ENCODE peak calls at places on chromosomes 5 and 9, in seven cellular contexts. N is effector memory CD8-positive, alpha-beta T cell; X is skeletal muscle cell; I is PC-9; J is iPS-NIHi11; L is left kidney; B is hippocampal formation. Q is an unnamed sample.

GRCh38 chr9:121598167-121599000 is 53.0 kb upstream of the DAB2IP start:
- DNase-seq in N (no peak), X (peak; percentile 34), I (peak; percentile 96), J (peak; percentile 93), L (peak; percentile 97), B (no peak), Q (peak; percentile 23)

GRCh38 chr5:68482199-68482598 is 266.6 kb downstream of the PIK3R1 start:
- DNase-seq in N (no peak), X (no peak), I (no peak), J (no peak), L (no peak), B (no peak), Q (no peak)

GRCh38 chr5:26553079-26553478 is 485.3 kb downstream of the CDH9 start:
- DNase-seq in N (no peak), X (no peak), I (peak; percentile 52), J (peak; percentile 14), L (no peak), B (no peak), Q (no peak)

GRCh38 chr5:178123987-178124925 is 6.6 kb upstream of the RMND5B start:
- DNase-seq in N (no peak), X (no peak), I (peak; percentile 99), J (no peak), L (peak; percentile 51), B (no peak), Q (peak; percentile 41)

GRCh38 chr5:180119031-180119885 is 47.7 kb upstream of the RNF130 start:
- DNase-seq in N (no peak), X (no peak), I (no peak), J (no peak), L (no peak), B (no peak), Q (no peak)

GRCh38 chr5:13403351-13403750 is 541.1 kb downstream of the DNAH5 start:
- DNase-seq in N (no peak), X (no peak), I (no peak), J (no peak), L (no peak), B (no peak), Q (no peak)

GRCh38 chr5:61450170-61450815 is 118.2 kb downstream of the ZSWIM6 start:
- DNase-seq in N (no peak), X (peak; percentile 71), I (peak; percentile 29), J (peak; percentile 26), L (no peak), B (no peak), Q (no peak)

GRCh38 chr9:134497283-134497860 is 144.2 kb upstream of the COL5A1 start:
- DNase-seq in N (no peak), X (no peak), I (no peak), J (no peak), L (no peak), B (no peak), Q (no peak)

GRCh38 chr9:96133296-96134010 is 168.5 kb downstream of the HSD17B3 start:
- DNase-seq in N (no peak), X (no peak), I (no peak), J (no peak), L (no peak), B (no peak), Q (no peak)

GRCh38 chr9:98500337-98500919 is 208.3 kb downstream of the GABBR2 start:
- DNase-seq in N (no peak), X (no peak), I (no peak), J (no peak), L (no peak), B (no peak), Q (no peak)

GRCh38 chr5:127515693-127516440 is 1.6 kb upstream of the PRRC1 start:
- DNase-seq in N (no peak), X (no peak), I (no peak), J (no peak), L (no peak), B (no peak), Q (no peak)

GRCh38 chr9:137458194-137459146 is 664 bp downstream of the NSMF start:
- DNase-seq in N (no peak), X (no peak), I (no peak), J (no peak), L (peak; percentile 59), B (peak; percentile 53), Q (peak; percentile 75)

GRCh38 chr9:98191615-98192502 is 578 bp downstream of the CORO2A start:
- DNase-seq in N (peak; percentile 13), X (no peak), I (peak; percentile 59), J (peak; percentile 72), L (peak; percentile 66), B (no peak), Q (peak; percentile 61)

GRCh38 chr5:20305463-20305862 is 317.5 kb upstream of the CDH18 start:
- DNase-seq in N (no peak), X (no peak), I (no peak), J (no peak), L (no peak), B (no peak), Q (no peak)

GRCh38 chr5:14714706-14715105 is 50.2 kb downstream of the OTULIN start:
- DNase-seq in N (no peak), X (no peak), I (peak; percentile 51), J (no peak), L (no peak), B (no peak), Q (no peak)

GRCh38 chr5:56802235-56802634 is 13.1 kb upstream of the MAP3K1 start:
- DNase-seq in N (no peak), X (no peak), I (no peak), J (no peak), L (no peak), B (no peak), Q (no peak)

GRCh38 chr9:129030191-129030590 is 2.1 kb upstream of the SH3GLB2 start:
- DNase-seq in N (no peak), X (no peak), I (no peak), J (no peak), L (no peak), B (no peak), Q (no peak)

GRCh38 chr9:378263-378662 is 163.6 kb downstream of the DOCK8 start:
- DNase-seq in N (no peak), X (no peak), I (no peak), J (no peak), L (no peak), B (no peak), Q (no peak)

GRCh38 chr5:86320266-86320665 is 297.5 kb upstream of the COX7C start:
- DNase-seq in N (no peak), X (no peak), I (no peak), J (no peak), L (no peak), B (no peak), Q (no peak)

GRCh38 chr9:4464911-4465513 is 25.3 kb upstream of the SLC1A1 start:
- DNase-seq in N (no peak), X (peak; percentile 10), I (no peak), J (no peak), L (no peak), B (no peak), Q (no peak)

GRCh38 chr5:135249658-135250057 is 149.4 kb downstream of the MACROH2A1 start:
- DNase-seq in N (no peak), X (no peak), I (no peak), J (no peak), L (no peak), B (no peak), Q (no peak)

GRCh38 chr5:56585973-56586740 is 229.2 kb upstream of the MAP3K1 start:
- DNase-seq in N (no peak), X (no peak), I (no peak), J (no peak), L (peak; percentile 77), B (no peak), Q (peak; percentile 13)

GRCh38 chr5:6081727-6082210 is 296.6 kb downstream of the MED10 start:
- DNase-seq in N (no peak), X (no peak), I (no peak), J (no peak), L (no peak), B (no peak), Q (no peak)

GRCh38 chr9:15403155-15403554 is 19.5 kb upstream of the SNAPC3 start:
- DNase-seq in N (no peak), X (no peak), I (no peak), J (peak; percentile 82), L (peak; percentile 9), B (no peak), Q (no peak)

GRCh38 chr9:121484659-121485446 is 14.8 kb downstream of the GGTA1 start:
- DNase-seq in N (no peak), X (no peak), I (no peak), J (no peak), L (no peak), B (no peak), Q (no peak)

GRCh38 chr9:115845648-115846312 is 307.8 kb upstream of the PAPPA start:
- DNase-seq in N (no peak), X (peak; percentile 88), I (peak; percentile 35), J (no peak), L (no peak), B (no peak), Q (no peak)

GRCh38 chr5:41908374-41909079 is 4.4 kb downstream of the RIMOC1 start:
- DNase-seq in N (no peak), X (peak; percentile 31), I (no peak), J (no peak), L (no peak), B (no peak), Q (no peak)

GRCh38 chr5:14998494-14998893 is 126.9 kb upstream of the ANKH start:
- DNase-seq in N (no peak), X (no peak), I (no peak), J (no peak), L (no peak), B (no peak), Q (no peak)

GRCh38 chr5:154449786-154450185 is 4.0 kb downstream of the SAP30L start:
- DNase-seq in N (no peak), X (no peak), I (no peak), J (no peak), L (no peak), B (no peak), Q (no peak)

GRCh38 chr5:131571669-131572168 is 63.3 kb downstream of the RAPGEF6 start:
- DNase-seq in N (no peak), X (no peak), I (no peak), J (no peak), L (no peak), B (no peak), Q (no peak)

GRCh38 chr5:75551471-75551870 is 39.8 kb downstream of the POLK start:
- DNase-seq in N (no peak), X (no peak), I (no peak), J (no peak), L (no peak), B (no peak), Q (no peak)

GRCh38 chr5:36367524-36367923 is 65.8 kb upstream of the RANBP3L start:
- DNase-seq in N (no peak), X (peak; percentile 29), I (no peak), J (no peak), L (peak; percentile 39), B (no peak), Q (no peak)

GRCh38 chr9:5714501-5715401 is 85.8 kb downstream of the RIC1 start:
- DNase-seq in N (no peak), X (no peak), I (peak; percentile 2), J (peak; percentile 35), L (peak; percentile 79), B (no peak), Q (no peak)

GRCh38 chr9:479951-480350 is 265.3 kb downstream of the DOCK8 start:
- DNase-seq in N (no peak), X (no peak), I (no peak), J (no peak), L (peak; percentile 91), B (no peak), Q (no peak)

GRCh38 chr5:54986269-54986654 is 869 bp upstream of the ESM1 start:
- DNase-seq in N (no peak), X (no peak), I (no peak), J (no peak), L (no peak), B (no peak), Q (no peak)